ENCODE peak calls at places on chromosomes 3 and 15, in five cellular contexts. E is sigmoid colon, T is prostate gland, A is stomach, C is breast epithelium. O is an unnamed sample. For H3K4me1, the result is how much of the 10 kb centered on the place peaks cover.

GRCh38 chr3:117660941-117661635 is 951.5 kb downstream of the TUSC7 start:
- DNase-seq in A (no peak), E (no peak), C (no peak), T (no peak), O (no peak)

GRCh38 chr3:70736009-70736408 is 423.6 kb upstream of the MDFIC2 start:
- DNase-seq in C (no peak), T (no peak), A (no peak), E (no peak), O (no peak)

GRCh38 chr3:149388001-149388435 is 10.6 kb upstream of the TM4SF1 start:
- DNase-seq in C (no peak), T (no peak), E (no peak), A (no peak), O (no peak)

GRCh38 chr15:71781179-71781964 is 29.0 kb upstream of the NR2E3 start:
- DNase-seq in E (no peak), T (no peak), C (no peak), A (no peak), O (no peak)

GRCh38 chr15:43237842-43238470 is 17.1 kb upstream of the EPB42 start:
- DNase-seq in E (no peak), A (no peak), T (no peak), C (no peak), O (no peak)

GRCh38 chr15:59247364-59247763 is 40.7 kb downstream of the LDHAL6B start:
- DNase-seq in C (no peak), A (peak), T (peak), E (no peak), O (no peak)

GRCh38 chr3:195828762-195829161 is 17.0 kb upstream of the MUC4 start:
- DNase-seq in C (no peak), E (no peak), T (no peak), A (no peak), O (no peak)

GRCh38 chr3:55000546-55000945 is 72.7 kb upstream of the LRTM1 start:
- DNase-seq in T (no peak), A (no peak), E (no peak), C (no peak), O (no peak)

GRCh38 chr3:48990636-48991421 is 788 bp downstream of the P4HTM start:
- DNase-seq in C (no peak), A (no peak), E (no peak), T (no peak), O (peak)

GRCh38 chr3:52441772-52442332 is 3.1 kb downstream of the SEMA3G start:
- DNase-seq in T (no peak), C (no peak), E (peak), A (no peak), O (peak)

GRCh38 chr3:157785071-157785826 is 282.0 kb upstream of the VEPH1 start:
- DNase-seq in C (no peak), T (no peak), E (no peak), A (no peak), O (no peak)

GRCh38 chr15:84685304-84685703 is 27.3 kb upstream of the NMB start:
- DNase-seq in C (no peak), T (no peak), E (peak), A (no peak), O (peak)

GRCh38 chr15:101062063-101062462 is 142.9 kb downstream of the LRRK1 start:
- DNase-seq in A (no peak), E (peak), T (no peak), C (no peak), O (no peak)

GRCh38 chr3:120462409-120462959 is 11.7 kb upstream of the FSTL1 start:
- DNase-seq in E (no peak), A (no peak), T (no peak), C (no peak), O (no peak)

GRCh38 chr3:128555098-128555825 is 62.3 kb upstream of the GATA2 start:
- DNase-seq in A (no peak), C (peak), E (peak), T (no peak), O (peak)

GRCh38 chr3:169772530-169772950 is 656 bp upstream of the MYNN start:
- DNase-seq in T (peak), A (peak), C (peak), E (peak), O (no peak)

GRCh38 chr15:49902791-49903481 is 216.1 kb downstream of the ATP8B4 start:
- DNase-seq in A (no peak), T (no peak), E (no peak), C (no peak), O (no peak)

GRCh38 chr15:63396546-63396939 is 14.9 kb upstream of the CA12 start:
- DNase-seq in C (no peak), T (no peak), E (no peak), A (no peak), O (no peak)

GRCh38 chr15:47485419-47485818 is 231.9 kb upstream of the SEMA6D start:
- DNase-seq in C (no peak), T (no peak), E (no peak), A (no peak), O (no peak)

GRCh38 chr3:60594025-60594424 is 657.2 kb downstream of the FHIT start:
- DNase-seq in E (peak), A (peak), C (peak), T (peak), O (no peak)

GRCh38 chr15:82849556-82850241 is 40.3 kb downstream of the WHAMM start:
- DNase-seq in T (peak), C (peak), A (peak), E (peak), O (peak)

GRCh38 chr3:57158813-57159678 is 6.1 kb downstream of the IL17RD start:
- DNase-seq in C (no peak), E (no peak), T (peak), A (no peak), O (no peak)

GRCh38 chr3:178512627-178513026 is 23.6 kb upstream of the KCNMB2 start:
- DNase-seq in A (no peak), T (no peak), C (no peak), E (no peak), O (no peak)

GRCh38 chr3:157151627-157152026 is 8.3 kb downstream of the CCNL1 start:
- DNase-seq in E (no peak), C (no peak), T (no peak), A (no peak), O (no peak)

GRCh38 chr3:196942915-196943277 is 568 bp upstream of the NCBP2 start:
- DNase-seq in T (no peak), C (no peak), A (no peak), E (no peak), O (peak)

GRCh38 chr3:193782747-193783146 is 189.7 kb downstream of the OPA1 start:
- DNase-seq in C (no peak), A (no peak), E (no peak), T (no peak), O (no peak)

GRCh38 chr3:32583708-32584107 is 13.1 kb upstream of the DYNC1LI1 start:
- DNase-seq in E (no peak), T (no peak), A (no peak), C (no peak), O (no peak)

GRCh38 chr15:56759450-56759845 is 26.1 kb upstream of the ZNF280D start:
- DNase-seq in A (peak), T (no peak), E (peak), C (no peak), O (peak)

GRCh38 chr15:85581495-85581894 is 201.1 kb downstream of the AKAP13 start:
- DNase-seq in T (no peak), C (no peak), A (peak), E (peak), O (peak)

GRCh38 chr15:97052526-97052925 is 722.0 kb downstream of the NR2F2 start:
- DNase-seq in T (no peak), E (no peak), C (no peak), A (no peak), O (no peak)

GRCh38 chr15:101451192-101451799 is 38.2 kb downstream of the PCSK6 start:
- DNase-seq in E (peak), C (peak), T (no peak), A (no peak), O (peak)

GRCh38 chr3:180383332-180384020 is 218.5 kb upstream of the TTC14 start:
- DNase-seq in E (no peak), T (no peak), A (no peak), C (no peak), O (no peak)

GRCh38 chr3:122942937-122943827 is 84.4 kb downstream of the SEMA5B start:
- DNase-seq in A (peak), C (peak), E (no peak), T (peak), O (peak)

GRCh38 chr3:88957751-88958452 is 149.5 kb upstream of the EPHA3 start:
- DNase-seq in T (no peak), A (no peak), E (no peak), C (no peak), O (no peak)

GRCh38 chr3:155078959-155079794 is 942 bp upstream of the MME start:
- DNase-seq in A (no peak), T (no peak), C (no peak), E (no peak), O (no peak)

GRCh38 chr15:32746116-32746857 is 28.5 kb downstream of the GREM1 start:
- DNase-seq in T (no peak), C (no peak), E (no peak), A (no peak), O (no peak)

GRCh38 chr3:183554377-183554776 is 1.1 kb downstream of the KLHL6 start:
- DNase-seq in A (no peak), T (no peak), E (no peak), C (no peak), O (no peak)

GRCh38 chr15:35450492-35450891 is 95.5 kb downstream of the DPH6 start:
- DNase-seq in T (no peak), E (no peak), A (no peak), C (no peak), O (no peak)

GRCh38 chr15:62124953-62125263 is 40.2 kb downstream of the C2CD4B start:
- DNase-seq in E (no peak), T (no peak), C (no peak), A (no peak), O (no peak)

DNA sequence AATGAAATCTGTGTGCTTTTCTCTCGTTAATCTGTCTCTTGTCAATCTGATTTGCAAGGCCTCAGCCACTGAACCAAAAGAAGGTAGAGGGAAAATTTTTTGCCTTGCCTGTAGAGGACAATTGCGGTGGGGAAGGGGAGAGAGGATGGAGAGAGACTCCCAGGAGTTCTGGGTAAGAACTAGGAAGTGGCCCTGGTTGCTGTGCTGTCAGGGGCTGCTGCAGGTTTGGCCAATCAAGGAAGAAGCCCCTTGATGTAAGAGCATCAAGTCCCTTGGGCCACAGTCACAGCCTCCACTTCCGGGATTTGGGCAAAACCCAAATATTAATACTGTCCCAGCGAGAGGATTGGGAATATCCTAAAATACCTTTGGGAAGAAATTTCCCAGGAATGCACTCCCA is 43.3 kb downstream of the TRANK1 start:
- DNase-seq in A (no peak), C (no peak), E (no peak), T (no peak), O (no peak)
- H3K4me1 ChIP-seq in A (under half), C (under half), E (under half), T (under half), O (under half)

DNA sequence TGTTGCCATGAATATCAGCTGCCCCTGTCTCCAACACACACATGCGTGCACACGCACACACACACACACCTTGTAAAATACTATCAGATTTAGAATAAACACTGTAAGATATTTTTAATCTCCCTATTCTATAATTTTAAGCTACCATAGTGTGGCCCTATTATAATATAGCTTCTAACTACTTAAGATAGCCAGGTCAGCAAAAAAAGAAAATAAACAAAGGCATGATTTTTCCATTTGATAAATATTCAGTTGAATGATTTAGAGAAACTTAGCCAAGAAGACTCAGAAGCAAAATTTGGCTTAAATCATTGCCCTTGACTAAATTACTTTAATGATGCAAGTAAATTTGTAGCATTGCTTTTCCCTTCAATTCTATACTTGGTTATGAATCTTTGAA is 162.2 kb downstream of the ALCAM start:
- DNase-seq in T (no peak), E (no peak), A (no peak), C (no peak), O (no peak)
- TF ChIP-seq POLR2AphosphoS5 in T (no peak), E (no peak), A (no peak), C (no peak), O (no peak)

GRCh38 chr15:78991476-78991875 is 46.6 kb upstream of the CTSH start:
- DNase-seq in T (no peak), E (no peak), C (no peak), A (no peak), O (no peak)
- TF ChIP-seq POLR2A in T (no peak), E (no peak), C (no peak), A (no peak), O (no peak)

DNA sequence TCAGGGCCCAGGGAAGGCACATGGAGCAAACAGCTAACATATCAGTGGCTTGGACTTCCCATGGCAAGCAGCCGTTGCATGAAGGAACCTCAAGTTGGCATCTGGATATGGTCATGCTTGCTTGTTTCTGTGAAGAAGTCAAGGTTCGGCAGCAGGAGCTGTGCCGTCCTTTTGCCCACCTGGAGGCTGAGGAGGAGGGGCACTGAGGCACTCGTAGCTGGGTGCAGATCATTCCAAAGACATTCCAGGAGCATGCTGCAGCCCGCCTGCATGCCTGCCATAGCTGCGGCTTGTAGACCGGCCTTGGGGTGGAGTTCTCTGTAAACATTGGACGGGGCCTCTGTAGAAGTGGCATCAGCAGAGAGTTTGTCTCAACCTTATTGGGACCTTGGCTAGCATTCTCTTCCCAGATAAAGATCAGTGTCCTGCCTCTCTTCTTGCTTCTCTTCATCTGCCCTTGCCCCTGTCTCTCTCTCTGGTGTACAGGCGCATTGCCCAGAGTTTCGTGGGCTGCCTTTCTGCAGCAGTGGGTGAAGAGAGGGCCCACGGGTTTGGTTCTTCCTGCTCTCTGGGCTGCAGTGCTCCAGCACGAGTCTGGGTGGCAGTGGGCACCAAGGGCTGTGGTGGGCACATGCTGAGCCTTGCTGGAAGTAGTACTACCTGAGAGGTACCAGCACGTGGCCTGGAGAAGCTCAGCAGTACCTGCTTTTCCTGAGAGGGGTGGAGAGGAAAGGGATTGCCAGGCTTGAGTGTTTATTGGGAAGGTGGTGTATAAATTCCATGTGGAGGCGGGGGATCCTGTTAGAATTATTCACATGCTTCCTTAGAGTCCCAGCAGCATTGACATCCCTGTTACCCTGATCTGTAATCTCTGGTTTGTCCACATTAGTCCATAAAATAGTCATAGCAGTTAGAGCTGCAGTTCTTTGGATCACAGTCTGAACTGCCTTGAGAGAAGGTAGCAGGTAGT is 49.4 kb downstream of the CHCHD6 start:
- DNase-seq in E (no peak), C (no peak), A (no peak), T (peak), O (peak)
- H3K4me1 ChIP-seq in E (under half), C (under half), A (under half), T (under half), O (under half)

GRCh38 chr3:14468621-14468981 is 66.2 kb downstream of the SLC6A6 start:
- DNase-seq in C (no peak), T (no peak), A (no peak), E (no peak), O (no peak)

GRCh38 chr3:14465425-14465824 is 63.0 kb downstream of the SLC6A6 start:
- DNase-seq in T (no peak), E (no peak), C (no peak), A (no peak), O (no peak)

GRCh38 chr3:14464521-14464920 is 62.1 kb downstream of the SLC6A6 start:
- DNase-seq in A (no peak), E (no peak), T (no peak), C (no peak), O (no peak)

GRCh38 chr3:14466179-14466903 is 63.9 kb downstream of the SLC6A6 start:
- DNase-seq in T (no peak), A (no peak), E (no peak), C (no peak), O (no peak)

GRCh38 chr3:14467723-14468620 is 65.6 kb downstream of the SLC6A6 start:
- DNase-seq in A (peak), C (no peak), E (no peak), T (peak), O (no peak)
- TF ChIP-seq POLR2AphosphoS5 in A (no peak), C (no peak), E (no peak), T (peak), O (no peak)

GRCh38 chr3:187743195-187744141 is 1.8 kb downstream of the BCL6 start:
- DNase-seq in A (peak), E (peak), T (peak), C (peak), O (peak)
- TF ChIP-seq POLR2A in A (peak), E (no peak), T (peak), C (no peak), O (no peak)

GRCh38 chr15:75109731-75110130 is 86.3 kb downstream of the PPCDC start:
- DNase-seq in E (no peak), A (no peak), T (no peak), C (no peak), O (no peak)

GRCh38 chr15:75112278-75112847 is 89.0 kb downstream of the PPCDC start:
- DNase-seq in T (no peak), C (no peak), E (no peak), A (no peak), O (no peak)

GRCh38 chr15:75114796-75115195 is 86.9 kb upstream of the C15orf39 start:
- DNase-seq in C (no peak), E (no peak), T (no peak), A (no peak), O (no peak)

GRCh38 chr15:75114327-75114726 is 87.4 kb upstream of the C15orf39 start:
- DNase-seq in C (no peak), A (no peak), T (no peak), E (no peak), O (no peak)

GRCh38 chr15:75112848-75113492 is 88.7 kb upstream of the C15orf39 start:
- DNase-seq in C (no peak), E (no peak), T (no peak), A (no peak), O (no peak)
- H3K4me1 ChIP-seq in C (under half), E (under half), T (under half), A (under half), O (under half)

DNA sequence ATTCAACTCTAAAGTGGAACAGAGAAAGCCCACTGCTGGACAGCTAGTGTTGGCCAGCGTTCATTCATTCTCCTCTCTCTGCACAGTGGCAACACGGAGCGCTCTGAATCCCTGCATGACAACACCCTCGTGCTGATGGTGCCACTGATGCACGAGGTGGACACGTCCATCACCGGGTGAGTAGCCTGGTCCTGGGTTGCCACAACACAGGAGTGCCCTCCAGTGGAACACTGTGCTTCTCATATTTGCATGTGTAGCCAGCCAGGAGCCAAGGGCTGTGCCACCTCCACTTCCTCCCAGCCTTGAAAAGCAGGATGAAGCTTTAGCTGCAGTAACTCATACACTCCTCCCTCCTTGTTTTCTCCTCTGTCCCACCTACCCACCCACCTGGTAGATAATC is 120.0 kb upstream of the CTDSPL start:
- DNase-seq in T (peak), A (peak), E (peak), C (no peak), O (peak)
- TF ChIP-seq POLR2AphosphoS5 in T (peak), A (peak), E (no peak), C (no peak), O (no peak)

DNA sequence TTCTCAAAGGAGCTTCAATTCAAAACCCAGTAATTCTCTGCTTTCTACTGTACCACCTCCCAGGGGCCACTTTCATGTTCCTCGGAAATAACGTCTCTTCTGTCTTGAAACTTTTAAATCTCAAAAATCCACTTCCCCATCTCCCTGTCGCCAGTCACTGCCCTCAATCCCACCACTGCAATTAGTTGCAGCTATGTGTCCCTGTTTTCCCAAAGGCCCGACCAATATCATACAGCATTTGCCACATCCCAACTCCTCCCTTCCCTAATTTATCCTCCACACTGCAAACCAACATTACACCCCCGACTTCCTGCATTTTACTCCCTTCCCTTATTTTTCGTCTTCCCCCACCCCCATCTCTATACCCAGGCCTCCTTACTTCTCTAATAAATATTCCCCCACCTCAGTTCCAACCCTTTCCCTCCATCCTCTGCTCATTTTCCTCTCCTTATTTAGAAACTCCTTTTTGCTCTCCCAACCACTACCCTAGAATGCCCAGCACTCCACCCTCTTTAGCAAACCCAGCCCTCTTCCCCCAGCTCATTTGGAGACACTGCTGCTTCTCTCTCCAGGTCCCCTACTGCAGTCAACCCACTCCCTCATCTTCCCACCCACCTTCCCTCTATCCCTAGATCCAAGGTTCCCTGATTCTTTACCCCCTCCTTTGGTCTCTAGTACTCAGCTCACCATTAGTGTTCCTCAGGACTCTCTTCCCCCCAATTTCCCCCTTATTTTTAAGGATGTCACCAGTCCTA is 1.1 kb downstream of the NPTN start:
- DNase-seq in A (no peak), C (no peak), E (peak), T (peak), O (peak)
- TF ChIP-seq POLR2A in A (no peak), C (peak), E (peak), T (peak), O (no peak)

O was measured in upper lobe of left lung.